ENCODE peak calls at places on chromosomes 1 and 21, in six cellular contexts. B is GM03348; A is CD8-positive, alpha-beta T cell; I is transverse colon; G is Panc1; R is AG08395. H is an unnamed sample.

GRCh38 chr1:58358311-58358710 is 188.2 kb downstream of the OMA1 start:
- DNase-seq in B (peak), A (no peak), I (no peak), G (no peak), R (peak), H (no peak)

GRCh38 chr1:79304131-79304530 is 297.6 kb upstream of the ADGRL4 start:
- DNase-seq in B (no peak), A (no peak), I (no peak), G (no peak), R (no peak), H (no peak)

GRCh38 chr21:38544681-38545080 is 46.4 kb upstream of the ERG start:
- DNase-seq in B (peak), A (no peak), I (no peak), G (no peak), R (peak), H (no peak)

GRCh38 chr1:22500058-22500457 is 48.4 kb downstream of the ZBTB40 start:
- DNase-seq in B (no peak), A (no peak), I (no peak), G (no peak), R (no peak), H (no peak)

GRCh38 chr1:100287162-100287561 is 21.1 kb downstream of the RTCA start:
- DNase-seq in B (no peak), A (no peak), I (no peak), G (no peak), R (no peak), H (no peak)

GRCh38 chr1:68780919-68781318 is 284.0 kb upstream of the DEPDC1 start:
- DNase-seq in B (no peak), A (no peak), I (no peak), G (no peak), R (no peak), H (no peak)

GRCh38 chr1:166969074-166969677 is 6.2 kb downstream of the ILDR2 start:
- DNase-seq in B (no peak), A (no peak), I (no peak), G (no peak), R (no peak), H (no peak)

GRCh38 chr1:86972262-86972661 is 57.8 kb downstream of the HS2ST1 start:
- DNase-seq in B (no peak), A (no peak), I (no peak), G (no peak), R (no peak), H (no peak)

GRCh38 chr1:30879940-30880339 is 28.6 kb downstream of the SDC3 start:
- DNase-seq in B (no peak), A (no peak), I (no peak), G (no peak), R (no peak), H (no peak)

GRCh38 chr1:52955129-52955970 is 28.3 kb downstream of the SCP2 start:
- DNase-seq in B (peak), A (no peak), I (no peak), G (no peak), R (peak), H (peak)